ENCODE peak calls at places on chromosome 19, in five cellular contexts. L is HTR-8/SVneo, C is foreskin keratinocyte, Y is fibroblast of pulmonary artery, F is anterior cingulate cortex. H is an unnamed sample.

GRCh38 chr19:14061751-14062557 is at the start of gene PALM3:
- DNase-seq in F (no peak), C (no peak), L (no peak), Y (no peak), H (no peak)

GRCh38 chr19:49592486-49593232 is 1.7 kb downstream of the PRR12 start:
- DNase-seq in Y (no peak), C (peak; percentile 74), L (no peak), F (no peak), H (peak; percentile 13)

GRCh38 chr19:42313096-42313839 is at the start of gene TMEM145:
- DNase-seq in C (peak; percentile 20), F (peak; percentile 18), L (peak; percentile 71), Y (peak; percentile 52), H (peak; percentile 33)

GRCh38 chr19:51815038-51815437 is 20.1 kb downstream of the FPR3 start:
- DNase-seq in F (no peak), Y (no peak), C (no peak), L (no peak), H (no peak)

GRCh38 chr19:50020481-50020880 is 4.7 kb downstream of the VRK3 start:
- DNase-seq in L (no peak), Y (no peak), C (no peak), F (no peak), H (no peak)

GRCh38 chr19:45865269-45865948 is 1.3 kb downstream of the FOXA3 start:
- DNase-seq in Y (no peak), L (no peak), C (no peak), F (no peak), H (no peak)

GRCh38 chr19:55684946-55685681 is 10.1 kb downstream of the EPN1 start:
- DNase-seq in C (no peak), Y (no peak), L (no peak), F (no peak), H (no peak)

GRCh38 chr19:3171894-3172679 is 6.5 kb upstream of the S1PR4 start:
- DNase-seq in L (no peak), Y (no peak), F (no peak), C (peak; percentile 81), H (no peak)

GRCh38 chr19:39971380-39971841 is 446 bp downstream of the PSMC4 start:
- DNase-seq in C (no peak), Y (no peak), L (no peak), F (no peak), H (no peak)

GRCh38 chr19:48724796-48725753 is 5.5 kb upstream of the MAMSTR start:
- DNase-seq in Y (peak; percentile 99), C (peak; percentile 86), F (no peak), L (peak; percentile 72), H (peak; percentile 86)

GRCh38 chr19:31349160-31349881 is at the start of gene TSHZ3:
- DNase-seq in Y (peak; percentile 92), C (peak; percentile 77), F (peak; percentile 62), L (peak; percentile 45), H (peak; percentile 75)

GRCh38 chr19:6610934-6611370 is 20.0 kb upstream of the CD70 start:
- DNase-seq in Y (peak; percentile 72), C (peak; percentile 96), F (no peak), L (peak; percentile 72), H (peak; percentile 86)

GRCh38 chr19:7595466-7596133 is at the start of gene CAMSAP3:
- DNase-seq in Y (no peak), F (peak; percentile 3), L (peak; percentile 53), C (no peak), H (no peak)

GRCh38 chr19:43592800-43593350 is 3.1 kb downstream of the IRGQ start:
- DNase-seq in L (no peak), F (no peak), Y (no peak), C (no peak), H (no peak)